ENCODE peak calls at places on chromosomes 5 and 9, in seven cellular contexts. O is NCI-H1092 treated with DMSO at 0.1 percent for 48 hours; N is stimulated activated CD8-positive, alpha-beta memory T cell treated with anti-CD3 and anti-CD28 coated beads, Interleukin-12 subunit alpha, Interleukin-12 subunit beta, amount 100 ng/mL, for 1 hour; H is AG08396; G is fibroblast of gingiva; V is activated T-helper 2 cell treated with anti-CD3 and anti-CD28 coated beads, Interferon-gamma antibody, Interleukin-2, Interleukin-4, amounts not matched to agents 10 μg/mL and 5 μg/mL and 100 μg/mL, durations not matched to agents 14 hours and 24 hours and 36 hours; X is NCI-H2081. F is an unnamed sample.

GRCh38 chr9:113125636-113126035 is 25.2 kb upstream of the SLC31A2 start:
- DNase-seq in V (no peak), H (no peak), G (no peak), O (no peak), N (no peak), X (no peak), F (no peak)

GRCh38 chr5:173663810-173664526 is 47.5 kb upstream of the BOD1 start:
- DNase-seq in V (no peak), G (no peak), X (no peak), O (no peak), H (no peak), N (no peak), F (no peak)

GRCh38 chr5:126988021-126988569 is 42.3 kb downstream of the MARCHF3 start:
- DNase-seq in V (peak), N (no peak), H (no peak), G (no peak), X (no peak), O (no peak), F (no peak)

GRCh38 chr5:57887851-57888621 is 405.4 kb upstream of the ACTBL2 start:
- DNase-seq in N (no peak), V (no peak), H (peak), X (no peak), O (peak), G (peak), F (peak)

GRCh38 chr9:124188331-124189110 is 69.2 kb upstream of the NEK6 start:
- DNase-seq in N (no peak), V (no peak), X (no peak), O (peak), G (no peak), H (no peak), F (no peak)

GRCh38 chr9:96071245-96072124 is 196.0 kb downstream of the ERCC6L2 start:
- DNase-seq in N (no peak), X (no peak), O (peak), V (no peak), H (peak), G (peak), F (peak)

GRCh38 chr9:91160599-91161464 is 200.9 kb downstream of the AUH start:
- DNase-seq in O (no peak), N (no peak), V (no peak), X (no peak), G (no peak), H (no peak), F (no peak)

GRCh38 chr5:72586788-72587530 is 79.7 kb upstream of the ZNF366 start:
- DNase-seq in G (peak), V (no peak), O (no peak), N (no peak), X (no peak), H (no peak), F (no peak)

GRCh38 chr9:117060963-117061362 is 353.9 kb downstream of the ASTN2 start:
- DNase-seq in H (no peak), N (no peak), X (no peak), O (no peak), G (no peak), V (no peak), F (no peak)

GRCh38 chr9:81146684-81147337 is 542.5 kb downstream of the TLE1 start:
- DNase-seq in H (peak), X (no peak), O (no peak), V (no peak), N (no peak), G (no peak), F (no peak)